ENCODE peak calls at places on chromosomes 6 and 20, in ten cellular contexts. I is A549; L is activated CD8-positive, alpha-beta T cell treated with anti-CD3 and anti-CD28 coated beads for 36 hours; H is Peyer's patch; R is astrocyte of the spinal cord; Z is cardiac muscle cell; A is neural progenitor cell; S is left ventricle myocardium inferior; K is uterus; G is fibroblast of the aortic adventitia. C is an unnamed sample.

GRCh38 chr6:2531426-2532208 is 219.1 kb downstream of the MYLK4 start:
- DNase-seq in Z (no peak), S (no peak), H (no peak), K (no peak), G (peak), I (no peak), A (no peak), R (peak), L (no peak), C (no peak)

GRCh38 chr6:140824595-140824994 is 1308.1 kb upstream of the GJE1 start:
- DNase-seq in S (no peak), Z (no peak), A (no peak), K (no peak), R (no peak), H (no peak), G (no peak), I (no peak), L (no peak), C (no peak)

GRCh38 chr6:166527849-166528248 is 58.6 kb downstream of the RAMACL start:
- DNase-seq in L (no peak), K (no peak), Z (no peak), G (no peak), A (no peak), R (no peak), I (no peak), S (no peak), H (no peak), C (no peak)

GRCh38 chr20:1879369-1879768 is 15.8 kb upstream of the SIRPA start:
- DNase-seq in K (no peak), I (no peak), H (no peak), S (no peak), Z (peak), R (no peak), G (no peak), L (no peak), A (no peak), C (no peak)

GRCh38 chr20:10921491-10922010 is 247.8 kb upstream of the JAG1 start:
- DNase-seq in H (no peak), S (no peak), K (no peak), L (no peak), R (no peak), Z (no peak), A (no peak), I (no peak), G (no peak), C (no peak)

GRCh38 chr6:56806368-56806767 is 148.5 kb upstream of the BEND6 start:
- DNase-seq in K (no peak), A (peak), G (no peak), H (no peak), Z (no peak), S (no peak), I (no peak), R (no peak), L (no peak), C (no peak)

GRCh38 chr20:62516345-62516744 is 40.5 kb upstream of the GATA5 start:
- DNase-seq in H (no peak), L (no peak), I (peak), S (peak), R (no peak), Z (peak), A (peak), G (no peak), K (no peak), C (no peak)

GRCh38 chr6:107811591-107812218 is 12.4 kb downstream of the SCML4 start:
- DNase-seq in H (no peak), Z (no peak), S (no peak), L (no peak), K (no peak), R (no peak), I (peak), G (peak), A (no peak), C (no peak)

GRCh38 chr20:49851234-49851755 is 38.7 kb downstream of the SLC9A8 start:
- DNase-seq in S (no peak), L (no peak), H (no peak), K (no peak), G (no peak), Z (peak), I (no peak), A (no peak), R (no peak), C (no peak)

GRCh38 chr6:108714012-108714773 is 134.0 kb upstream of the ARMC2 start:
- DNase-seq in G (peak), I (no peak), L (no peak), S (no peak), R (peak), H (no peak), A (no peak), K (peak), Z (no peak), C (no peak)

GRCh38 chr20:3071610-3072529 is at the start of gene OXT:
- DNase-seq in R (no peak), G (no peak), I (no peak), L (peak), Z (no peak), A (peak), H (peak), K (peak), S (peak), C (peak)

DNA sequence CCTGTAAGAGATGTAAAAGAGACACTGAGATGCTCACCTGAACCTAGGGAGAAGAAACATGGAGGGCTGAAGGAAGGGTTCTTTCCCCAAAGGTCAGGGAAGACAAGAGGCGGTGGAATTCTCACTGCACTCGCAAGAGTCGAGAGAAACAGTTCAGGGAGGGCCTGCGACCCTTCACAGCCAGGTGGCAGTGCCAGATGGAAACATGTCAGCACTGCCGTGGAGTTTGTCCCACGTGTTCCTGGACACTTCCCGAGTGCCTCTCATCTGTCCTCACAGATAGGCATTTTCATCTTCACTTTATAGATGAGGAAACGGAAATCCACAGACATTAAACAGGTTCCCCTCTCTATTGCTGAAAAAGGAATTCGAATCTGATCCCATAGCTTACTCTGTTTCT is 70.4 kb upstream of the SYNJ2 start:
- DNase-seq in Z (no peak), L (no peak), K (no peak), R (no peak), S (no peak), I (no peak), G (no peak), H (no peak), A (peak), C (no peak)
- TF ChIP-seq CTCF in Z (no peak), L (no peak), K (no peak), R (peak), S (peak), I (no peak), G (peak), H (peak), A (no peak), C (no peak)

GRCh38 chr20:37342231-37343177 is 3.4 kb upstream of the SRC start:
- DNase-seq in A (peak), G (no peak), I (peak), L (no peak), K (no peak), R (no peak), H (no peak), Z (no peak), S (no peak), C (no peak)
- TF ChIP-seq CTCF in A (no peak), G (peak), I (no peak), L (no peak), K (no peak), R (no peak), H (no peak), Z (no peak), S (no peak), C (no peak)

GRCh38 chr20:6164421-6165341 is 41.9 kb upstream of the FERMT1 start:
- DNase-seq in G (peak), S (peak), Z (peak), I (no peak), K (peak), H (no peak), R (peak), A (no peak), L (no peak), C (no peak)

GRCh38 chr20:6173481-6173880 is 50.7 kb upstream of the FERMT1 start:
- DNase-seq in L (no peak), R (no peak), S (no peak), A (no peak), G (no peak), Z (no peak), H (no peak), I (no peak), K (no peak), C (no peak)

DNA sequence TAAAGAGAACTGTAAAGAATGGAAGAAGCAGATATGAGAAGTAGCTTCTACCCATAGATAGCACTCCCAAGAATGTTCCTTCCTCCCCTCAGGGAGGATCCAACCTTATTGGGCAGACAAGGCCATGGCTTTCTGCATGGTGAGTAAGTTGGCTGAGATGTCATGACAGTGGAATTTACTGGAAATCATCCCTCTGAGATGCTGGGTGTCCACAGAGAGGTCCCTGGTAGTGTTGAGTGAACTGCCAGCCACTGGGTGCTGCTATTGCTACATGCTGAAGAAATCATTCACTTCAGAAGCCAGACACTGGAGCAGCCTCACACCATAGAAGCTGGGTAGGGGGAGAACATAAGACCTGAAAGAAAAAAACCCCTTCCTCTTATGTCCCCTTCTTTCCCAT is 46.4 kb upstream of the FERMT1 start:
- DNase-seq in G (peak), L (no peak), I (no peak), K (no peak), S (no peak), R (peak), H (no peak), A (no peak), Z (no peak), C (no peak)
- TF ChIP-seq CTCF in G (no peak), L (no peak), I (peak), K (no peak), S (no peak), R (peak), H (no peak), A (peak), Z (peak), C (peak)

GRCh38 chr20:15902493-15902892 is 670.8 kb downstream of the KIF16B start:
- DNase-seq in A (peak), Z (no peak), G (no peak), S (no peak), I (peak), K (no peak), R (no peak), H (no peak), L (peak), C (no peak)
- TF ChIP-seq CTCF in A (peak), Z (no peak), G (no peak), S (no peak), I (no peak), K (no peak), R (peak), H (no peak), L (no peak), C (no peak)